ENCODE peak calls at places on chromosomes 11 and 22, in five cellular contexts. W is HS-27A, G is bronchial epithelial cell, S is ELR, P is thoracic aorta. U is an unnamed sample.
A peak's percentile ranks its signal among the peaks of the same experiment; 100 is the strongest.

GRCh38 chr11:27700351-27701261 is at the start of gene BDNF:
- DNase-seq in W (no peak), G (peak; percentile 15), S (peak; percentile 77), P (no peak), U (peak; percentile 68)

GRCh38 chr11:130085671-130086070 is 16.0 kb downstream of the APLP2 start:
- DNase-seq in W (no peak), G (no peak), S (no peak), P (no peak), U (no peak)

GRCh38 chr11:121106812-121107211 is 5.8 kb downstream of the TECTA start:
- DNase-seq in W (no peak), G (no peak), S (no peak), P (no peak), U (peak; percentile 28)

GRCh38 chr11:848988-849824 is 6.6 kb downstream of the TSPAN4 start:
- DNase-seq in W (no peak), G (no peak), S (no peak), P (no peak), U (no peak)

GRCh38 chr11:7480132-7480531 is 5.2 kb upstream of the OLFML1 start:
- DNase-seq in W (no peak), G (no peak), S (no peak), P (no peak), U (peak; percentile 25)

GRCh38 chr11:35524780-35525179 is 636 bp downstream of the PAMR1 start:
- DNase-seq in W (no peak), G (peak; percentile 55), S (peak; percentile 61), P (no peak), U (no peak)

GRCh38 chr11:92632510-92632909 is 336.9 kb upstream of the MTNR1B start:
- DNase-seq in W (no peak), G (no peak), S (no peak), P (no peak), U (no peak)

GRCh38 chr22:48755332-48755949 is 1072.2 kb downstream of the BRD1 start:
- DNase-seq in W (no peak), G (no peak), S (no peak), P (no peak), U (no peak)

GRCh38 chr22:22974156-22974555 is 86.5 kb downstream of the IGLL5 start:
- DNase-seq in W (no peak), G (no peak), S (no peak), P (no peak), U (no peak)

GRCh38 chr11:20097319-20098221 is 62.7 kb downstream of the DBX1 start:
- DNase-seq in W (no peak), G (peak; percentile 25), S (peak; percentile 62), P (no peak), U (peak; percentile 91)

GRCh38 chr11:126355926-126356897 is 726 bp downstream of the ST3GAL4 start:
- DNase-seq in W (no peak), G (no peak), S (peak; percentile 60), P (no peak), U (peak; percentile 75)

GRCh38 chr11:62005231-62005661 is 37.8 kb upstream of the FTH1 start:
- DNase-seq in W (no peak), G (no peak), S (no peak), P (no peak), U (no peak)

GRCh38 chr11:6345356-6345755 is 25.1 kb upstream of the CAVIN3 start:
- DNase-seq in W (no peak), G (no peak), S (no peak), P (no peak), U (no peak)

GRCh38 chr11:68398870-68399865 is 61.4 kb upstream of the PPP6R3 start:
- DNase-seq in W (no peak), G (no peak), S (no peak), P (no peak), U (no peak)

GRCh38 chr11:111331711-111332479 is 33.5 kb downstream of the POU2AF3 start:
- DNase-seq in W (no peak), G (peak; percentile 71), S (no peak), P (no peak), U (peak; percentile 57)

GRCh38 chr11:127616171-127616570 is 615.6 kb upstream of the KIRREL3 start:
- DNase-seq in W (no peak), G (no peak), S (no peak), P (no peak), U (no peak)

GRCh38 chr11:72113170-72113808 is 794 bp upstream of the ANAPC15 start:
- DNase-seq in W (no peak), G (peak; percentile 90), S (peak; percentile 99), P (no peak), U (peak; percentile 80)

GRCh38 chr11:119470316-119471266 is 47.6 kb upstream of the THY1 start:
- DNase-seq in W (peak; percentile 43), G (peak; percentile 46), S (peak; percentile 90), P (no peak), U (peak; percentile 80)

GRCh38 chr11:12079726-12080556 is 30.4 kb upstream of the MICAL2 start:
- DNase-seq in W (peak; percentile 96), G (peak; percentile 99), S (peak; percentile 99), P (peak; percentile 75), U (peak; percentile 100)

GRCh38 chr11:31340903-31341572 is 28.5 kb downstream of the DCDC1 start:
- DNase-seq in W (no peak), G (peak; percentile 43), S (peak; percentile 44), P (no peak), U (peak; percentile 34)

GRCh38 chr11:116687458-116688201 is 85.2 kb downstream of the BUD13 start:
- DNase-seq in W (no peak), G (no peak), S (no peak), P (no peak), U (no peak)

GRCh38 chr11:19905280-19905853 is 192.7 kb downstream of the NAV2 start:
- DNase-seq in W (no peak), G (peak; percentile 54), S (peak; percentile 66), P (no peak), U (peak; percentile 45)

GRCh38 chr11:76701701-76702100 is 31.2 kb upstream of the LRRC32 start:
- DNase-seq in W (no peak), G (no peak), S (peak; percentile 81), P (no peak), U (peak; percentile 87)

GRCh38 chr11:65207918-65208784 is 26.4 kb downstream of the CAPN1 start:
- DNase-seq in W (no peak), G (no peak), S (no peak), P (no peak), U (no peak)

GRCh38 chr11:126450198-126450597 is 94.7 kb downstream of the ST3GAL4 start:
- DNase-seq in W (no peak), G (no peak), S (no peak), P (no peak), U (no peak)

GRCh38 chr11:95778699-95779098 is 10.9 kb downstream of the FAM76B start:
- DNase-seq in W (no peak), G (no peak), S (no peak), P (no peak), U (no peak)

GRCh38 chr11:35992551-35992950 is 48.7 kb downstream of the LDLRAD3 start:
- DNase-seq in W (no peak), G (no peak), S (no peak), P (no peak), U (no peak)

GRCh38 chr22:39184586-39185577 is 32.4 kb upstream of the CBX7 start:
- DNase-seq in W (no peak), G (no peak), S (peak; percentile 53), P (no peak), U (no peak)

GRCh38 chr11:130513132-130513531 is 64.7 kb downstream of the ADAMTS15 start:
- DNase-seq in W (no peak), G (no peak), S (no peak), P (no peak), U (peak; percentile 69)

GRCh38 chr11:14288189-14288935 is 70.6 kb downstream of the RRAS2 start:
- DNase-seq in W (no peak), G (peak; percentile 54), S (peak; percentile 37), P (no peak), U (peak; percentile 54)

GRCh38 chr22:23068096-23068831 is 2.1 kb upstream of the GNAZ start:
- DNase-seq in W (no peak), G (no peak), S (no peak), P (no peak), U (no peak)

U was measured in M059J.